ENCODE peak calls at places on chromosome 5, in eight cellular contexts. C is colonic mucosa; T is ascending aorta; N is cardiac muscle cell; Y is CD8-positive, alpha-beta memory T cell; J is sigmoid colon; I is prostate gland; P is effector memory CD4-positive, alpha-beta T cell. L is an unnamed sample. For H3K36me3, H3K27me3 and H3K4me1, the result is how much of the 10 kb centered on the place peaks cover.

GRCh38 chr5:107365355-107366109 is 305.2 kb downstream of the EFNA5 start:
- DNase-seq in C (no peak), T (no peak), N (peak), Y (no peak), J (no peak), I (no peak), P (no peak), L (no peak)

GRCh38 chr5:31585519-31586270 is 53.2 kb upstream of the PDZD2 start:
- DNase-seq in C (no peak), T (no peak), N (no peak), Y (no peak), J (no peak), I (no peak), P (no peak), L (no peak)

GRCh38 chr5:140365282-140365681 is 5.3 kb downstream of the SLC4A9 start:
- DNase-seq in C (no peak), T (no peak), N (no peak), Y (no peak), J (no peak), I (no peak), P (no peak), L (no peak)

GRCh38 chr5:74233571-74233970 is 407.0 kb downstream of the ENC1 start:
- DNase-seq in C (no peak), T (no peak), N (no peak), Y (no peak), J (no peak), I (no peak), P (no peak), L (no peak)

GRCh38 chr5:143041972-143042770 is 272.0 kb downstream of the ARHGAP26 start:
- DNase-seq in C (no peak), T (no peak), N (peak), Y (no peak), J (no peak), I (no peak), P (no peak), L (no peak)

GRCh38 chr5:174549254-174549653 is 175.1 kb upstream of the MSX2 start:
- DNase-seq in C (no peak), T (peak), N (peak), Y (no peak), J (no peak), I (no peak), P (no peak), L (no peak)

GRCh38 chr5:36482812-36483211 is 123.6 kb upstream of the SLC1A3 start:
- DNase-seq in C (no peak), T (no peak), N (no peak), Y (no peak), J (no peak), I (no peak), P (no peak), L (no peak)

GRCh38 chr5:133523013-133523658 is 89.2 kb downstream of the FSTL4 start:
- DNase-seq in C (no peak), T (no peak), N (no peak), Y (no peak), J (no peak), I (no peak), P (no peak), L (no peak)

GRCh38 chr5:93705896-93706295 is 35.5 kb downstream of the POU5F2 start:
- DNase-seq in C (no peak), T (no peak), N (peak), Y (no peak), J (no peak), I (no peak), P (no peak), L (no peak)

GRCh38 chr5:61619777-61620518 is 287.9 kb downstream of the ZSWIM6 start:
- DNase-seq in C (no peak), T (no peak), N (no peak), Y (no peak), J (no peak), I (peak), P (no peak), L (no peak)

GRCh38 chr5:174729075-174729680 is 4.8 kb downstream of the MSX2 start:
- DNase-seq in C (no peak), T (no peak), N (no peak), Y (no peak), J (no peak), I (no peak), P (no peak), L (no peak)

GRCh38 chr5:73448072-73448432 is 525 bp downstream of the FOXD1 start:
- DNase-seq in C (no peak), T (peak), N (no peak), Y (no peak), J (no peak), I (no peak), P (no peak), L (no peak)

GRCh38 chr5:97745817-97746216 is 562.8 kb upstream of the RIOK2 start:
- DNase-seq in C (no peak), T (no peak), N (no peak), Y (no peak), J (no peak), I (no peak), P (no peak), L (no peak)

GRCh38 chr5:52661903-52662302 is 125.8 kb upstream of the ITGA1 start:
- DNase-seq in C (no peak), T (no peak), N (no peak), Y (no peak), J (no peak), I (no peak), P (no peak), L (no peak)

GRCh38 chr5:115418788-115419187 is 122.3 kb upstream of the CCDC112 start:
- DNase-seq in C (peak), T (no peak), N (no peak), Y (no peak), J (no peak), I (no peak), P (no peak), L (no peak)

GRCh38 chr5:154865466-154866184 is 7.2 kb downstream of the CNOT8 start:
- DNase-seq in C (no peak), T (no peak), N (peak), Y (no peak), J (no peak), I (no peak), P (no peak), L (no peak)

GRCh38 chr5:154860765-154861164 is 2.3 kb downstream of the CNOT8 start:
- DNase-seq in C (no peak), T (no peak), N (no peak), Y (no peak), J (no peak), I (no peak), P (no peak), L (no peak)

GRCh38 chr5:154861946-154862345 is 3.5 kb downstream of the CNOT8 start:
- DNase-seq in C (no peak), T (peak), N (no peak), Y (no peak), J (no peak), I (no peak), P (no peak), L (no peak)

GRCh38 chr5:154862766-154863165 is 4.3 kb downstream of the CNOT8 start:
- DNase-seq in C (no peak), T (peak), N (peak), Y (no peak), J (no peak), I (no peak), P (no peak), L (no peak)

DNA sequence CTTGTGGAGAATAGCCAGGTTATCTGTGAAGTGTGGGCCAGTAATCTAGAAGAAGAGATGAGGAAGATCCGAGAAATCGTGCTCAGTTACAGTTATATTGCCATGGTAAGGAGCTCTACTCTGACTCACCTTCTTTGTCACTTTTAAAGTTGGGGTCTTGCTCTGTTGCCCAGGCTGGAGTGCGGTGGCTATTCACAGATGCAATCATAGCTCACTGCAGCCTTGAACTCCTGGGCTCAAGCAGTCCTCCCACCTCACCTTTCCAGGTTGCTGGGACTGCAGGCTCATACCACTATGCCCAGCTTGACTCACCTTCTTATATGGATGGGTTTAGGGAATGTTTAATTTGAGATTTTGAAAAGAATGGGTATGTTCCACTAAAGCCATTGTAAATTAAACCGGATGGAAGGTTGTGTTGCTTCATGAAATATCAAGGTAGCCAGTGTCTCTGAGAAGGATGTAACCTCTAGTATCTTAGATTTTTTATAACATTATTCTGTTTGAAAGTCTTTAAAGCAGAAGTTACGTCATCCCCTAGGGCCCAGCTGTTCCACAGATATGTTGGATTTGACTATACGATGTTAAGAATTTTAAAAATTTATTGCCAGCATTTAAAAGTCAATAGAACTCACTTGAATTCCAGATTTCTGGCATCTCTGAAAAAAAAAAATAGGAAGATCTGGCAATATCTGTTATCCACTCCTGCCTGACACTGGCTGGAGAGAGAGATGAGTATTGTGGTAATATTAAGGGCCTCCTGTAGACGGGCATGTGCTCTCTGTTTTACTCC is 5.1 kb downstream of the CNOT8 start:
- DNase-seq in C (no peak), T (peak), N (no peak), Y (no peak), J (no peak), I (no peak), P (no peak), L (no peak)
- H3K36me3 ChIP-seq in C (under half), T (under half), N (under half), Y (under half), J (under half), I (under half), P (under half), L (under half)

GRCh38 chr5:64534033-64534432 is 28.2 kb downstream of the RGS7BP start:
- DNase-seq in C (no peak), T (no peak), N (no peak), Y (no peak), J (no peak), I (no peak), P (no peak), L (no peak)

GRCh38 chr5:64526709-64527439 is 21.1 kb downstream of the RGS7BP start:
- DNase-seq in C (no peak), T (no peak), N (no peak), Y (no peak), J (no peak), I (no peak), P (no peak), L (no peak)

GRCh38 chr5:64532212-64532611 is 26.4 kb downstream of the RGS7BP start:
- DNase-seq in C (no peak), T (no peak), N (no peak), Y (no peak), J (no peak), I (no peak), P (no peak), L (no peak)

DNA sequence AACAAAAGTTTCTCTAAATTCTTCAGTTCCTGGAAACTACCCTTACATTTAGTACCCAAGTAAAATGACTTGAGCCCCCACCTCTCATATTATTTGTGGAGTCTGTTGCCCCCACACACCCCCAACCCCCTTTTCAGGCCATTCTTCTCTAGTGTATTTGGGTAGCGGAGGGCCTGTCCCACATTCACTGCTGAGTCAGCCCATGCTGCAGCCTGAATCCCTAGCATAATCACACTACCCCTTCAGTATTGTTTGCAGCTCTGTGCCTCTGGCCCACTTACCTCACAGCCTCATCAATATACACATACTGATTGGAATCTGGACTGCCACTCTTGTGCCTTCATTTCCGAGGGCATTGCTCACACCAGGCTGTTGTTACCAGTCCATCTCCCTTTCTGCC is 26.8 kb downstream of the RGS7BP start:
- DNase-seq in C (no peak), T (no peak), N (no peak), Y (no peak), J (no peak), I (no peak), P (no peak), L (no peak)
- H3K27me3 ChIP-seq in C (under half), T (under half), N (under half), Y (under half), J (under half), I (under half), P (under half), L (under half)

GRCh38 chr5:6720561-6720921 is 7.3 kb downstream of the TENT4A start:
- DNase-seq in C (no peak), T (no peak), N (no peak), Y (no peak), J (no peak), I (no peak), P (no peak), L (no peak)
- H3K4me1 ChIP-seq in C (under half), T (half or more), N (under half), Y (half or more), J (half or more), I (under half), P (under half), L (half or more)

GRCh38 chr5:43149231-43149630 is 28.5 kb downstream of the ZNF131 start:
- DNase-seq in C (no peak), T (no peak), N (no peak), Y (no peak), J (no peak), I (no peak), P (no peak), L (no peak)

GRCh38 chr5:43150748-43151147 is 30.0 kb downstream of the ZNF131 start:
- DNase-seq in C (no peak), T (no peak), N (no peak), Y (no peak), J (no peak), I (no peak), P (no peak), L (no peak)

GRCh38 chr5:43150075-43150474 is 29.4 kb downstream of the ZNF131 start:
- DNase-seq in C (no peak), T (no peak), N (no peak), Y (no peak), J (no peak), I (no peak), P (no peak), L (no peak)

GRCh38 chr5:43145071-43145470 is 24.4 kb downstream of the ZNF131 start:
- DNase-seq in C (no peak), T (no peak), N (no peak), Y (no peak), J (no peak), I (no peak), P (no peak), L (no peak)

DNA sequence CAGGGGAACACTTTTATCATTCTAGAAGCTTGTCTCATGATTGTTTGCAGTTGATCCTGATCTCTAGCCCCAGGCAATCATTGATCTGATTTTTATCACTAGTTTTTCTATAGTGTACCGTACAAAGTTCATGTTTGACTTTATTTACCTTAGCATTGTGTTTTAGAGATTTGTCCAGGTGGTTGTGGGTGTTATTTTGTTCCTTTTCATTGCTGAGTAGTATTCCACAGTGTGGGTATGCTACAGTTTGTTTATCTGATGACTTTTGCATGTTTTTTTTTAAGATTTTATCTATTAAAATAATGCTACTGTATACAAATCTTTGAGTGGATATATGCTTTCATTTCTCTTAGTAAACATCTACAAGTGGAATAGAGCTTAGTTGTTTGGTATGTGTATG is 26.2 kb downstream of the ZNF131 start:
- DNase-seq in C (no peak), T (no peak), N (no peak), Y (no peak), J (no peak), I (no peak), P (no peak), L (no peak)
- H3K36me3 ChIP-seq in C (under half), T (under half), N (under half), Y (under half), J (under half), I (under half), P (under half), L (under half)

GRCh38 chr5:135642179-135642505 is 63.4 kb upstream of the CXCL14 start:
- DNase-seq in C (no peak), T (no peak), N (no peak), Y (no peak), J (no peak), I (no peak), P (no peak), L (no peak)
- H3K27me3 ChIP-seq in C (under half), T (under half), N (under half), Y (under half), J (under half), I (under half), P (under half), L (under half)

GRCh38 chr5:1130218-1130946 is 18.5 kb upstream of the SLC12A7 start:
- DNase-seq in C (peak), T (no peak), N (no peak), Y (no peak), J (no peak), I (peak), P (no peak), L (no peak)

GRCh38 chr5:1131726-1132125 is 19.9 kb upstream of the SLC12A7 start:
- DNase-seq in C (no peak), T (no peak), N (no peak), Y (no peak), J (no peak), I (no peak), P (no peak), L (no peak)

GRCh38 chr5:1132570-1132969 is 20.7 kb upstream of the SLC12A7 start:
- DNase-seq in C (no peak), T (no peak), N (no peak), Y (no peak), J (no peak), I (no peak), P (no peak), L (no peak)

GRCh38 chr5:1129725-1130082 is 17.8 kb upstream of the SLC12A7 start:
- DNase-seq in C (peak), T (no peak), N (no peak), Y (no peak), J (no peak), I (no peak), P (no peak), L (no peak)

DNA sequence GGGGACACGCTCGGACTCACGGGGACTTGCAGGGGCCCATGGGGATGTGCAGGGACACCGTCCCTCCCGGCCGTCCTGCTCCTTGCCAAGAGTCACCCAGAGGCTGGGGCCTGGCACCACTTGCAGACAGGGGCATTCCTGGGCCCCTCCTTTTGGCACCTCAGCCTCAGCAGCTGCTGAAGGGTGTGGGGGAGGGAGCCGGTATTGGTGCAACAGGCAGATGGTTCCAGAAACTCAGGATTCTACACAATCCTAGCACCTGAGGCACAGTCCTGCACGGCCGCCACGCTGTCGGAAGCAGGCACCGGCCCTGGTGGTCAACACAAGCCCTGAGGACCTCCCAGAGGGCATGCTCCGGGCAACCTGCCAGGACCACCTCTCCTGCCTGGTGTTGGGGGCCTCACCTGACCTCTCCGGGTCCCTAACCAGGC is 19.3 kb upstream of the SLC12A7 start:
- DNase-seq in C (no peak), T (no peak), N (no peak), Y (no peak), J (no peak), I (no peak), P (no peak), L (no peak)
- H3K4me1 ChIP-seq in C (under half), T (under half), N (under half), Y (under half), J (under half), I (under half), P (under half), L (under half)

DNA sequence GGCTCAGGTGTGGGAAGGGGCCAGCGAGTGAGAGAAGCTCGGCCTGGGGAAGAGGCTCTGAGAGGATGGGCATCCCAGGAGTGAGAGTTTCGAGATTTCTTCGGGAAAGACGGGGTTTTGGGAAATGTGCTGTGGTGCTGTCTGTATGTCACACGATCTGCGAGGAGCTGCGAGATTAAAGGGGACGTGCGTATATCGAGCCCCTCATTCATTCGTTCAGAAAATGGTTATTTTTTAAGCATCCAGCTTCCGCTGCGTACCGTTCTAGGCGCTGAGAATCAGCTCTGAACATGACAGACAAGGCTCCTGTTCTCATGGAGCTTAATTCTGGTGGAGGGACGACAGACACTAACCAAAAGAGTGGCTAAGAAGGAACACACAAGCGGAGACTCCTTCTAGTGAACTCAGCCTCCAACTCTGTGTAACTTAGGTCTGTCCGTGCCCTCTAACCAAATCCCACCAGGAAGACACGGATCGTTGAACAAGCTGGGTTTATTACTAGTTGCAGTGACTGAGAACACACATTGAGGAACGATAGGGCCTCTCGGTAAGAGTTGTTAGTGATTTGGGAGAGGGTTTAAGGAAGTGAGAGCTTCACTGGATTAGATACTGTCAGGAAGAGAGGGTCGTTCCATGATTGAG is 836 bp upstream of the FBXW11 start:
- DNase-seq in C (peak), T (no peak), N (peak), Y (no peak), J (no peak), I (no peak), P (no peak), L (no peak)
- H3K36me3 ChIP-seq in C (under half), T (under half), N (under half), Y (under half), J (under half), I (under half), P (under half), L (under half)

GRCh38 chr5:95284512-95285405 is at the start of gene MCTP1:
- DNase-seq in C (no peak), T (no peak), N (peak), Y (no peak), J (no peak), I (no peak), P (no peak), L (no peak)
- H3K27me3 ChIP-seq in C (under half), T (under half), N (half or more), Y (under half), J (half or more), I (under half), P (under half), L (under half)

L was measured in CD4-positive, alpha-beta memory T cell.